ENCODE peak calls at places on chromosomes 5 and 9, in nine cellular contexts. X is nephron progenitor cell, A is cardiac muscle cell, L is omental fat pad, I is NCI-H1417, Z is MM.1S, H is neural crest cell, D is lung microvascular endothelial cell, B is left ventricle myocardium inferior. U is an unnamed sample.

GRCh38 chr9:115135786-115136185 is 17.8 kb upstream of the TNC start:
- DNase-seq in A (no peak), D (no peak), X (no peak), L (no peak), I (no peak), H (no peak), B (no peak), Z (no peak), U (no peak)

GRCh38 chr5:82597437-82597836 is 319.3 kb upstream of the RPS23 start:
- DNase-seq in Z (no peak), B (no peak), A (no peak), I (no peak), D (peak), L (no peak), H (no peak), X (no peak), U (peak)

GRCh38 chr5:176188085-176188484 is 50.1 kb upstream of the SIMC1 start:
- DNase-seq in X (no peak), L (no peak), I (no peak), Z (no peak), B (no peak), A (no peak), H (no peak), D (no peak), U (no peak)

GRCh38 chr5:57037355-57037754 is 85.4 kb upstream of the MIER3 start:
- DNase-seq in I (no peak), B (no peak), L (no peak), A (no peak), H (no peak), X (no peak), Z (no peak), D (no peak), U (no peak)

GRCh38 chr5:110087829-110088228 is 398.1 kb downstream of the MAN2A1 start:
- DNase-seq in I (no peak), Z (no peak), A (no peak), D (no peak), L (no peak), B (no peak), H (no peak), X (no peak), U (no peak)

GRCh38 chr5:67156976-67157583 is 39.5 kb downstream of the CD180 start:
- DNase-seq in D (peak), I (peak), X (peak), Z (peak), H (no peak), B (no peak), L (no peak), A (peak), U (peak)

GRCh38 chr5:56029457-56029856 is 34.7 kb upstream of the IL6ST start:
- DNase-seq in I (no peak), B (no peak), Z (no peak), L (no peak), H (no peak), D (no peak), A (no peak), X (no peak), U (no peak)

GRCh38 chr5:10579537-10580521 is 16.0 kb downstream of the ANKRD33B start:
- DNase-seq in B (no peak), X (no peak), I (no peak), A (no peak), D (no peak), Z (no peak), L (no peak), H (no peak), U (no peak)

GRCh38 chr9:89149726-89150125 is 28.9 kb downstream of the SHC3 start:
- DNase-seq in A (no peak), H (no peak), X (no peak), Z (no peak), L (no peak), B (no peak), D (peak), I (no peak), U (no peak)

GRCh38 chr9:5938449-5938848 is 47.8 kb downstream of the MLANA start:
- DNase-seq in H (no peak), I (no peak), Z (no peak), D (no peak), L (no peak), B (no peak), A (no peak), X (no peak), U (no peak)

GRCh38 chr9:70421272-70422180 is 7.1 kb upstream of the KLF9 start:
- DNase-seq in A (no peak), D (peak), B (no peak), I (peak), X (no peak), L (no peak), Z (no peak), H (no peak), U (peak)

GRCh38 chr5:14364096-14364495 is 217.5 kb upstream of the OTULINL start:
- DNase-seq in L (no peak), X (no peak), H (no peak), D (no peak), Z (peak), I (no peak), A (no peak), B (no peak), U (peak)

GRCh38 chr5:150239794-150240122 is 49.8 kb downstream of the CAMK2A start:
- DNase-seq in X (no peak), Z (no peak), I (no peak), H (no peak), D (no peak), A (no peak), L (no peak), B (no peak), U (no peak)

GRCh38 chr5:7837401-7837800 is 13.5 kb downstream of the CFAP90 start:
- DNase-seq in X (no peak), Z (no peak), D (no peak), A (no peak), H (no peak), L (no peak), B (no peak), I (no peak), U (no peak)

GRCh38 chr9:5778799-5779198 is 54.1 kb downstream of the ERMP1 start:
- DNase-seq in D (no peak), H (no peak), I (no peak), A (no peak), X (no peak), B (no peak), L (no peak), Z (no peak), U (no peak)